ENCODE peak calls at places on chromosomes 12 and 14, in five cellular contexts. H is heart right ventricle; V is mesothelial cell of epicardium; Q is ELR; X is activated naive CD8-positive, alpha-beta T cell treated with anti-CD3 and anti-CD28 coated beads, Interleukin-2, amount 50 U/mL, for 24 hours. Y is an unnamed sample.

GRCh38 chr14:65179918-65180724 is 77.8 kb upstream of the MAX start:
- DNase-seq in H (peak), V (no peak), X (peak), Q (peak), Y (no peak)

GRCh38 chr14:59631237-59631636 is 54.6 kb upstream of the CCDC175 start:
- DNase-seq in H (no peak), V (no peak), Q (peak), X (peak), Y (peak)

GRCh38 chr14:54120260-54120659 is 163.6 kb upstream of the BMP4 start:
- DNase-seq in H (no peak), X (no peak), V (no peak), Q (no peak), Y (no peak)

GRCh38 chr12:68924546-68924945 is 8.4 kb downstream of the CPM start:
- DNase-seq in H (no peak), Q (peak), V (no peak), X (no peak), Y (no peak)

GRCh38 chr12:64611430-64612286 is 1.4 kb downstream of the RASSF3 start:
- DNase-seq in H (peak), Q (peak), V (no peak), X (peak), Y (no peak)

GRCh38 chr14:67417633-67418032 is 5.7 kb upstream of the PLEK2 start:
- DNase-seq in H (no peak), Q (no peak), V (no peak), X (no peak), Y (no peak)

GRCh38 chr14:36069535-36069900 is 107.0 kb downstream of the PTCSC3 start:
- DNase-seq in X (peak), H (no peak), V (no peak), Q (peak), Y (peak)

GRCh38 chr14:51360592-51360991 is 120.5 kb downstream of the TMX1 start:
- DNase-seq in V (no peak), X (no peak), Q (no peak), H (no peak), Y (no peak)

GRCh38 chr12:84825149-84825548 is 87.5 kb downstream of the SLC6A15 start:
- DNase-seq in V (no peak), Q (no peak), H (no peak), X (no peak), Y (no peak)

GRCh38 chr14:74459289-74459946 is 33.4 kb upstream of the SYNDIG1L start:
- DNase-seq in Q (peak), H (no peak), X (peak), V (no peak), Y (peak)

GRCh38 chr14:92502541-92503286 is 10.9 kb upstream of the RIN3 start:
- DNase-seq in Q (no peak), V (no peak), X (no peak), H (no peak), Y (no peak)

GRCh38 chr12:108457006-108457733 is 57.9 kb upstream of the FICD start:
- DNase-seq in H (peak), Q (peak), V (no peak), X (no peak), Y (peak)

GRCh38 chr12:52327830-52328500 is 6.8 kb upstream of the KRT83 start:
- DNase-seq in X (no peak), V (peak), Q (no peak), H (no peak), Y (no peak)

GRCh38 chr14:56659964-56660551 is 80.5 kb downstream of the TMEM260 start:
- DNase-seq in V (no peak), X (no peak), Q (peak), H (no peak), Y (peak)

GRCh38 chr12:5565933-5566632 is 134.2 kb downstream of the NTF3 start:
- DNase-seq in Q (peak), H (no peak), X (no peak), V (no peak), Y (no peak)

GRCh38 chr12:31220633-31221565 is 105.1 kb downstream of the SINHCAF start:
- DNase-seq in Q (no peak), H (no peak), X (no peak), V (no peak), Y (no peak)

GRCh38 chr12:98002887-98003493 is 512.4 kb upstream of the TMPO start:
- DNase-seq in X (peak), H (no peak), Q (peak), V (no peak), Y (peak)

GRCh38 chr14:73227812-73228781 is 9.2 kb upstream of the PAPLN start:
- DNase-seq in Q (peak), H (peak), V (no peak), X (no peak), Y (no peak)